ENCODE peak calls at places on chromosomes 16 and 17, in nine cellular contexts. M, W, G, A, R, Y, S, J and C are unnamed samples.

GRCh38 chr17:13931752-13932477 is 137.4 kb upstream of the COX10 start:
- DNase-seq in M (peak; percentile 30), W (no peak), G (peak; percentile 84), A (no peak), R (peak; percentile 39), Y (no peak), S (no peak), J (peak; percentile 42), C (peak; percentile 80)

GRCh38 chr17:80619535-80620235 is 75.0 kb downstream of the RPTOR start:
- DNase-seq in M (no peak), W (peak; percentile 84), G (no peak), A (no peak), R (no peak), Y (no peak), S (no peak), J (no peak), C (no peak)

GRCh38 chr16:89324056-89325010 is 106.8 kb downstream of the ZNF778 start:
- DNase-seq in M (no peak), W (no peak), G (no peak), A (no peak), R (no peak), Y (no peak), S (no peak), J (no peak), C (no peak)

GRCh38 chr17:46818319-46818928 is at the start of gene WNT3:
- DNase-seq in M (peak; percentile 93), W (no peak), G (no peak), A (peak; percentile 89), R (no peak), Y (peak; percentile 87), S (peak; percentile 82), J (peak; percentile 16), C (no peak)

GRCh38 chr17:8867361-8867981 is at the start of gene PIK3R6:
- DNase-seq in M (no peak), W (no peak), G (peak; percentile 60), A (no peak), R (no peak), Y (no peak), S (no peak), J (no peak), C (no peak)

GRCh38 chr16:89330177-89330856 is 112.8 kb downstream of the ZNF778 start:
- DNase-seq in M (peak; percentile 60), W (peak; percentile 92), G (no peak), A (no peak), R (peak; percentile 66), Y (peak; percentile 39), S (no peak), J (no peak), C (no peak)

GRCh38 chr17:19339341-19339815 is 23.1 kb downstream of the B9D1 start:
- DNase-seq in M (no peak), W (no peak), G (no peak), A (no peak), R (peak; percentile 2), Y (no peak), S (no peak), J (no peak), C (no peak)

GRCh38 chr16:81155769-81156168 is 59.6 kb upstream of the GCSH start:
- DNase-seq in M (no peak), W (no peak), G (no peak), A (no peak), R (no peak), Y (no peak), S (no peak), J (no peak), C (no peak)

GRCh38 chr16:53219795-53220194 is 165.0 kb downstream of the CHD9 start:
- DNase-seq in M (no peak), W (no peak), G (no peak), A (no peak), R (no peak), Y (no peak), S (no peak), J (no peak), C (no peak)

GRCh38 chr17:39244016-39244599 is 18.4 kb upstream of the STAC2 start:
- DNase-seq in M (peak; percentile 39), W (no peak), G (no peak), A (no peak), R (no peak), Y (no peak), S (no peak), J (no peak), C (peak; percentile 41)

GRCh38 chr17:79988163-79988971 is 47.3 kb downstream of the TBC1D16 start:
- DNase-seq in M (no peak), W (peak; percentile 83), G (no peak), A (no peak), R (peak; percentile 78), Y (no peak), S (no peak), J (peak; percentile 61), C (no peak)

GRCh38 chr17:42679492-42680330 is 1.9 kb downstream of the CCR10 start:
- DNase-seq in M (peak; percentile 88), W (no peak), G (no peak), A (peak; percentile 91), R (peak; percentile 86), Y (peak; percentile 44), S (peak; percentile 86), J (peak; percentile 85), C (no peak)

GRCh38 chr17:83154311-83155127 is 75.1 kb downstream of the METRNL start:
- DNase-seq in M (no peak), W (no peak), G (peak; percentile 76), A (no peak), R (no peak), Y (no peak), S (no peak), J (no peak), C (no peak)

GRCh38 chr16:53358884-53359283 is 75.4 kb upstream of the RBL2 start:
- DNase-seq in M (no peak), W (no peak), G (no peak), A (no peak), R (no peak), Y (no peak), S (no peak), J (no peak), C (no peak)

GRCh38 chr16:85903576-85903975 is 4.6 kb downstream of the IRF8 start:
- DNase-seq in M (no peak), W (no peak), G (no peak), A (no peak), R (no peak), Y (no peak), S (no peak), J (no peak), C (no peak)
- TF ChIP-seq POLR2AphosphoS5 in M (no peak), W (no peak), G (no peak), A (no peak), R (no peak), Y (no peak), S (no peak), J (no peak), C (no peak)

DNA sequence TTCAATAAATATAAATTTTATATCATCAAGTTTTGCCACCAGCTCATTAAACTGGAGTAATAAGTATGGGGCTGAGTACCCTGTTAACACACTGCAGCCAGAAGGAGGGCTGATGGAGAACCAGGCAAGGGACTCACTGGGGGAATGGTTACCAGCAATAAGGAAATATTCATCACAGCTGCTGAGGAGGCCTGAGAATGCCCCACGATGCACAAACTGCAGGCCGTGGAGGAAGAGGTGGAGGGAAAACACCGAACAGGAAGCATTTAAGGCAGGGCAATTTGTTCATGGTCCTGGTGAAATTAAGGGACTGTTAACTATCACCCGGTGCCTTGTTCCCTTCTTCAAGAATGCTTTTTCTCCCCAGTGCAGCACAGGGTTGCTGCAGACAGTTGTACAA is 84.6 kb upstream of the GPRC5B start:
- DNase-seq in M (no peak), W (no peak), G (no peak), A (no peak), R (no peak), Y (no peak), S (no peak), J (peak; percentile 29), C (no peak)
- TF ChIP-seq CTCF in M (no peak), W (no peak), G (no peak), A (no peak), R (no peak), Y (no peak), S (no peak), J (no peak), C (no peak)

DNA sequence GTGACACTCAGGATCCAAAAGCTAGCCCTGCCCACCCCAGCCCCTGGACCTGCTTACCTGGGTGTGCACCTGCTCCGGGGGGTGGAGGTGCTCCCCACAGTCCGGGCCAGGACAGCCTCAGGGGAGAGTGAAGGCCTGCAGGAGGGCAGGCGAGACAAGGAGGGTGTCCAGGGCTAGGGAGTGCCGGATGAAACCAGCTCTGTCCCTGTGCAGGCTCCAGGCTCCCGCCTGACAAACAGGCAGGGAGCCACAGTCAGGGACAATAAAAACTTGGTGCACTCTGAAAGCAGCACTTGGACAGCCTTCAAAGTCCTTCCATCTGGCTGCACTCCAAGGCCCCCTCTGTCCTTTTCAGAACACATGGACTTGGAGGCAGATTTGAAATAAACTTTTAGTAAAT is 3.9 kb downstream of the PAQR4 start:
- DNase-seq in M (no peak), W (no peak), G (no peak), A (no peak), R (no peak), Y (no peak), S (no peak), J (no peak), C (no peak)
- TF ChIP-seq POLR2AphosphoS5 in M (peak; percentile 13), W (no peak), G (no peak), A (peak; percentile 24), R (no peak), Y (peak; percentile 17), S (no peak), J (no peak), C (peak; percentile 68)

GRCh38 chr16:14286381-14287230 is 215.5 kb downstream of the MRTFB start:
- DNase-seq in M (peak; percentile 77), W (no peak), G (no peak), A (peak; percentile 74), R (no peak), Y (no peak), S (no peak), J (peak; percentile 22), C (no peak)

GRCh38 chr16:14284371-14284770 is 213.3 kb downstream of the MRTFB start:
- DNase-seq in M (peak; percentile 19), W (no peak), G (no peak), A (peak; percentile 46), R (no peak), Y (no peak), S (no peak), J (no peak), C (no peak)

GRCh38 chr16:14285542-14286380 is 214.6 kb downstream of the MRTFB start:
- DNase-seq in M (peak; percentile 92), W (peak; percentile 82), G (peak; percentile 94), A (peak; percentile 100), R (peak; percentile 97), Y (peak; percentile 91), S (peak; percentile 96), J (peak; percentile 95), C (peak; percentile 91)

GRCh38 chr16:14283786-14284185 is 212.7 kb downstream of the MRTFB start:
- DNase-seq in M (peak; percentile 52), W (no peak), G (no peak), A (peak; percentile 61), R (no peak), Y (no peak), S (no peak), J (no peak), C (no peak)

DNA sequence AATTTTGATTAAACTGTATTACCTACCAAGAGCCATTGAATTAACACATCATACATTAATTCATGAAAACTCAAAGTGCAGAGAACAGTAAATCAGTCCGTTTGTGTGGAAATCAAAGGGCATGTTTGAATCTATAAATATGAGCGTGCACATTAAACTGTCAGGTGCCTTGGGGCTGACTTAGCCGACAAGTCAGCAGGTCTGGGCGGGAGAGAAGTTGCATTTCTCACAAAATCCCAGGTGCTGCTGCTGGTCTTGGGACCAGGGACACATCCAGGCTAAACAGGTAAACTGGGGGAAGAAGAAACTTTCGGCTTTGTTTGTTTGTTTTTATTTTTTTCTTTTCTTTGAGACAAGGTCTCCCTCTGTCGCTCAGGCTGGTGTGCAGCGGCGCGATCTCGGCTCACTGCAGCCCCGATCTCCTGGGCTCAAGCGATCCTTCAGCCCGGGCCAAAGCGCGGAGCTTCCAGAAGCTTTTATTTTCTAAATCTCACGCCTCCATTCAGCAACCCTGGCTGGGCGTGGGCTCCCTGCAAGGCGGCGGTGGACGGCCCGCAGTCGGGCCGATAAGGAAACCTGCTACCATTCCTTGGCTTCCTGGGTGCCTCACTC is 213.9 kb downstream of the MRTFB start:
- DNase-seq in M (peak; percentile 73), W (peak; percentile 63), G (no peak), A (no peak), R (peak; percentile 67), Y (peak; percentile 15), S (no peak), J (peak; percentile 67), C (peak; percentile 66)
- TF ChIP-seq CTCF in M (peak; percentile 44), W (peak; percentile 53), G (peak; percentile 24), A (peak; percentile 8), R (peak; percentile 14), Y (peak; percentile 44), S (peak; percentile 51), J (peak; percentile 39), C (no peak)